ENCODE peak calls at places on chromosomes 5 and 9, in six cellular contexts. Z, P, B, D, S and M are unnamed samples.

GRCh38 chr5:73892806-73893205 is 266.8 kb downstream of the ARHGEF28 start:
- DNase-seq in D (peak), Z (no peak), P (no peak), B (peak), S (no peak), M (no peak)

GRCh38 chr9:37678789-37679273 is 28.1 kb downstream of the FRMPD1 start:
- DNase-seq in B (no peak), S (no peak), D (peak), Z (no peak), P (no peak), M (no peak)

GRCh38 chr9:33375841-33376321 is 26.5 kb downstream of the AQP7 start:
- DNase-seq in Z (no peak), P (peak), S (no peak), B (no peak), D (peak), M (no peak)

GRCh38 chr9:127013597-127013996 is 99.0 kb downstream of the RALGPS1 start:
- DNase-seq in P (no peak), Z (no peak), D (no peak), B (no peak), S (no peak), M (no peak)

GRCh38 chr9:76136986-76137385 is 246.5 kb downstream of the PCSK5 start:
- DNase-seq in B (peak), D (peak), P (no peak), S (no peak), Z (no peak), M (no peak)

GRCh38 chr9:90905822-90906221 is 104.2 kb downstream of the SYK start:
- DNase-seq in D (no peak), B (no peak), Z (no peak), S (no peak), P (no peak), M (no peak)

GRCh38 chr5:77816686-77817085 is 40.5 kb upstream of the TBCA start:
- DNase-seq in D (no peak), P (no peak), B (no peak), S (no peak), Z (no peak), M (no peak)

GRCh38 chr9:114231218-114232090 is 76.1 kb downstream of the COL27A1 start:
- DNase-seq in D (no peak), S (no peak), P (no peak), Z (no peak), B (no peak), M (no peak)

GRCh38 chr5:178419651-178420050 is 170.5 kb downstream of the COL23A1 start:
- DNase-seq in S (no peak), P (peak), B (no peak), Z (no peak), D (no peak), M (no peak)

GRCh38 chr5:93572101-93572772 is 8.8 kb downstream of the NR2F1-AS1 start:
- DNase-seq in D (no peak), B (no peak), S (no peak), Z (no peak), P (no peak), M (no peak)

GRCh38 chr9:130181645-130182044 is 9.4 kb downstream of the NCS1 start:
- DNase-seq in Z (no peak), D (no peak), P (no peak), S (no peak), B (no peak), M (no peak)

GRCh38 chr9:114348906-114349482 is 19.3 kb downstream of the ORM2 start:
- DNase-seq in D (peak), P (no peak), B (peak), Z (peak), S (peak), M (peak)

GRCh38 chr5:122751293-122751753 is 23.6 kb upstream of the SNX2 start:
- DNase-seq in S (no peak), D (no peak), B (no peak), Z (no peak), P (no peak), M (peak)

GRCh38 chr9:3478549-3478953 is 47.2 kb downstream of the RFX3 start:
- DNase-seq in S (no peak), B (no peak), P (no peak), D (no peak), Z (no peak), M (no peak)

GRCh38 chr5:174147551-174147950 is 102.0 kb downstream of the NSG2 start:
- DNase-seq in B (no peak), S (no peak), Z (no peak), P (no peak), D (no peak), M (no peak)
- TF ChIP-seq CTCF in B (no peak), S (no peak), Z (no peak), P (no peak), D (no peak), M (no peak)

GRCh38 chr9:121299467-121300282 is 31.7 kb downstream of the GSN start:
- DNase-seq in S (peak), Z (peak), B (no peak), D (no peak), P (peak), M (no peak)

GRCh38 chr9:121298016-121298538 is 30.1 kb downstream of the GSN start:
- DNase-seq in D (no peak), S (no peak), Z (no peak), B (no peak), P (peak), M (no peak)

GRCh38 chr9:121299125-121299466 is 31.1 kb downstream of the GSN start:
- DNase-seq in B (no peak), D (no peak), S (no peak), P (peak), Z (peak), M (no peak)

GRCh38 chr9:121297414-121297813 is 29.5 kb downstream of the GSN start:
- DNase-seq in D (no peak), P (peak), B (no peak), S (no peak), Z (no peak), M (no peak)

DNA sequence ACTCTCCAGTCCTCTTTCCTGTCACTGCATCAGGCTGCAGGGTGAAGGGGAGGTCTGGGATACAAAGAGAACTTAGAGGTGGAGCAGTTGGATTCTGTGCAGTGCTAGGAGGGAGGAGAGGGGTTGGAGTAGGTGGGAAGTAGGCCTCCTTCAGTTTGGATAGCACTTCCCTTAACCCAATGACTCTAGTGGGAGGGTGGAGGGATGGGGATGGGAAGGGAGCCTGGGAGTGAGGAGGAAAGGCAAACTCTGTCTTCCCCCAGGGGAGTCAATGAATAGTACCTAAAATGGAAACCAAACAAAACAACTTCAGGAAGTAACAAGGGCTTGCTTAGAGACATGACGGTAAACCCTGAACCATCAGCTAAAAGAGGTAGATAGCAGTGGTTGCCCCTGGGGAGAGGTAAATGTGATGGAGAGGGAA is 30.7 kb downstream of the GSN start:
- DNase-seq in B (no peak), P (peak), S (no peak), Z (peak), D (peak), M (no peak)
- TF ChIP-seq CTCF in B (no peak), P (no peak), S (no peak), Z (no peak), D (no peak), M (no peak)

GRCh38 chr5:128155793-128156192 is 72.2 kb downstream of the SLC12A2 start:
- DNase-seq in Z (no peak), P (no peak), D (peak), B (no peak), S (no peak), M (peak)
- TF ChIP-seq CTCF in Z (no peak), P (no peak), D (peak), B (no peak), S (no peak), M (peak)

GRCh38 chr5:318341-318897 is 3.1 kb upstream of the AHRR start:
- DNase-seq in S (peak), B (peak), P (no peak), Z (no peak), D (no peak), M (no peak)
- TF ChIP-seq CTCF in S (peak), B (no peak), P (no peak), Z (no peak), D (no peak), M (peak)

GRCh38 chr9:121785673-121786542 is 134.5 kb downstream of the DAB2IP start:
- DNase-seq in P (no peak), D (no peak), Z (no peak), S (no peak), B (no peak), M (no peak)
- TF ChIP-seq CTCF in P (no peak), D (no peak), Z (no peak), S (no peak), B (no peak), M (no peak)

GRCh38 chr5:54445691-54446090 is 9.8 kb upstream of the HSPB3 start:
- DNase-seq in D (no peak), Z (no peak), S (no peak), P (no peak), B (no peak), M (no peak)

GRCh38 chr5:54446169-54446786 is 9.2 kb upstream of the HSPB3 start:
- DNase-seq in P (no peak), S (no peak), D (no peak), Z (peak), B (no peak), M (no peak)

GRCh38 chr5:54442271-54442670 is 13.2 kb upstream of the HSPB3 start:
- DNase-seq in S (no peak), B (no peak), P (no peak), D (no peak), Z (no peak), M (no peak)

GRCh38 chr5:54440456-54440893 is 15.0 kb upstream of the HSPB3 start:
- DNase-seq in B (no peak), S (peak), Z (no peak), D (no peak), P (no peak), M (no peak)

DNA sequence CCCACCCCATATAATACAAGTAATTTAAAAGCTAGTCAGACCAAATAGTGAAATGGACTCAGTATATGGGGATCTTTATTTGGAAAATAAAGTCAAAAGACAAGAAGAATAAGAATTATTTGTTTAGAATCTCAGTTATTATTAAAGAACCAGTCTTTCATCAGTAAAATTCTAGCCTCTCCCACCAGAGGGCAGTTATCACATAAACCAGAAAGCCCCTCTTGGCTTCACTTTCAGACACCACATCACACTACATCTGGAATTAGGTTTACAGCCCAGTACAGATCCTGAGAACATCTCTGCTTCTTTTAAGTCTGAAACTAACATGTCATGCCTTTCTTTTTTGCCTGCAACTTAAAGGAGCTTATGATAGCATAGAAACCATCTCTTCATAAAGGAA is 12.2 kb upstream of the HSPB3 start:
- DNase-seq in D (peak), S (peak), Z (peak), P (no peak), B (no peak), M (no peak)
- TF ChIP-seq CTCF in D (peak), S (peak), Z (peak), P (no peak), B (peak), M (peak)

GRCh38 chr9:77456829-77457437 is 191.2 kb downstream of the GNA14 start:
- DNase-seq in P (peak), Z (peak), B (peak), S (peak), D (peak), M (peak)

GRCh38 chr9:77454668-77455067 is 193.5 kb downstream of the GNA14 start:
- DNase-seq in Z (no peak), D (peak), S (no peak), B (peak), P (no peak), M (no peak)

GRCh38 chr9:77453857-77454647 is 194.1 kb downstream of the GNA14 start:
- DNase-seq in D (no peak), B (no peak), Z (no peak), S (no peak), P (no peak), M (no peak)

GRCh38 chr9:77457916-77458592 is 190.1 kb downstream of the GNA14 start:
- DNase-seq in P (no peak), S (peak), Z (peak), D (peak), B (peak), M (no peak)

DNA sequence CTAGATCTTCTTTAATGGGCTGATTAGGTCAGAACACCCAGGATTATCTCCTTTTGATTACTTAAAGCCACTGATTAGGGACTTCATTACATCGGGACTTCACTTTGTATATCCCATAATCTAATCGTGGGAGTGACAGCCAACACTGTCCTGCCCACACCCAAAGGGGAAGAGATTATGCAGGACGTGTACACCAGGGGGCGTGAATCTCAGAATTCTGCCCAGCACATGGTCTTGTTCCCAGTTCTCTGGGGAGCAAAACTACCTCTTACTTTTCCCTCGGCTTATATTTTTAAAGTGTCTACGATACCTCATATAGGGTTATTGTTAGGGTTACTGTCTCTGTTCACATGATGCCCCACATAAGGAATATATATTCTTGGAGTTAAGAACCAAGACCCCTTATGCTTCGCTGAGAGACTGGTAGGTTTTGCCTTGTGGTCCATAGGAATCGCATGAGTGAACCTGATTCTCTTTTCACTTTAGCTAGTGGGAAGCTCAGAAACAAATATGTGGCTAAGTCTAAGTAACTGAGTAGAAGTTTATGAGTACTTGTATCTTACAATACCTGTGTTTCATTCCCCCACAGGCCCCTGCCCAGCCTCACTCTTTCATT is 192.7 kb downstream of the GNA14 start:
- DNase-seq in Z (no peak), S (no peak), P (no peak), B (no peak), D (peak), M (no peak)
- TF ChIP-seq CTCF in Z (peak), S (peak), P (peak), B (peak), D (peak), M (peak)

DNA sequence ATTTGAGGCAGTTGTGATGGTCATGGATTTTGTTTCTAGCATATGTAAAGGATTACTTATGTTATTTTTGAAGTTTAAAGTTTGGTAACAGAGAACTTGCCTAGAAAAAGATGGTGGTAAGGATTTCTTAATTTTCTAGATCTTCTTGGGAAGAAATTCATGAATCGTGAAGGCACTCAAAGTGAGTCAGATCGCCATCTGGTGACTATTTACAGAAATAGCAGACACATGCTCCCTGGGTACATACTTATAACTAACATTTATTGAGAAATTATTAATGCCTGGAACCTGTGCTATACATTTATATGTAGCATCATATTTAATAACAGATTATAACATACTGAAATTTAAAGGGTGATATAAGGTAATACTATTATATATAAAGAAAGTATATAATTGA is 299.7 kb downstream of the IZUMO3 start:
- DNase-seq in P (no peak), Z (no peak), S (no peak), D (peak), B (no peak), M (peak)
- TF ChIP-seq CTCF in P (no peak), Z (peak), S (peak), D (peak), B (peak), M (peak)